ENCODE peak calls at places on chromosome 10, in six cellular contexts. D is NCI-H69; P is GM04503; I is fibroblast of pulmonary artery; Y is stimulated activated naive CD4-positive, alpha-beta T cell; O is stimulated activated CD8-positive, alpha-beta memory T cell treated with anti-CD3 and anti-CD28 coated beads, Interleukin-4, amount 100 ng/mL, for 24 hours. J is an unnamed sample.

GRCh38 chr10:6119962-6120361 is 31.1 kb downstream of the RBM17 start:
- DNase-seq in Y (no peak), O (no peak), P (no peak), I (no peak), D (no peak), J (no peak)

GRCh38 chr10:95408931-95409873 is 118.4 kb upstream of the PDLIM1 start:
- DNase-seq in I (no peak), O (no peak), P (no peak), Y (no peak), D (no peak), J (no peak)

GRCh38 chr10:92990615-92991014 is 70.0 kb upstream of the CYP26C1 start:
- DNase-seq in Y (no peak), I (no peak), P (no peak), D (peak; percentile 78), O (no peak), J (no peak)

GRCh38 chr10:124300224-124300623 is 118.5 kb downstream of the OAT start:
- DNase-seq in O (no peak), D (no peak), I (no peak), P (no peak), Y (no peak), J (no peak)

GRCh38 chr10:48594371-48594770 is 10.5 kb downstream of the ARHGAP22 start:
- DNase-seq in O (no peak), Y (no peak), P (no peak), I (no peak), D (peak; percentile 11), J (no peak)

GRCh38 chr10:23448802-23449570 is 10.1 kb downstream of the OTUD1 start:
- DNase-seq in D (no peak), Y (peak; percentile 27), I (peak; percentile 62), O (no peak), P (no peak), J (no peak)

GRCh38 chr10:125080296-125080695 is 80.1 kb downstream of the CTBP2 start:
- DNase-seq in I (no peak), Y (no peak), O (no peak), P (no peak), D (no peak), J (no peak)

GRCh38 chr10:499991-500390 is 189.5 kb downstream of the DIP2C start:
- DNase-seq in Y (no peak), O (no peak), D (peak; percentile 50), I (no peak), P (no peak), J (no peak)

GRCh38 chr10:1559311-1559710 is 178.0 kb downstream of the ADARB2 start:
- DNase-seq in P (no peak), D (no peak), O (no peak), Y (no peak), I (no peak), J (no peak)

GRCh38 chr10:117405730-117406129 is 30.5 kb upstream of the PDZD8 start:
- DNase-seq in D (no peak), O (no peak), I (no peak), P (no peak), Y (no peak), J (no peak)

GRCh38 chr10:119253433-119254174 is 46.2 kb downstream of the GRK5 start:
- DNase-seq in Y (no peak), I (peak; percentile 92), P (peak; percentile 89), O (peak; percentile 29), D (no peak), J (no peak)

GRCh38 chr10:49539320-49539885 is 482 bp upstream of the ERCC6 start:
- DNase-seq in Y (no peak), I (peak; percentile 84), O (no peak), D (peak; percentile 50), P (no peak), J (peak; percentile 71)

GRCh38 chr10:6162589-6163356 is 40.0 kb upstream of the PFKFB3 start:
- DNase-seq in I (peak; percentile 50), Y (no peak), D (peak; percentile 36), O (no peak), P (no peak), J (no peak)